ENCODE peak calls at places on chromosomes 16 and 17, in nine cellular contexts. X is T-helper 2 cell; Q is C1 segment of cervical spinal cord; J is substantia nigra; Z is M059J; G is nucleus accumbens; M is K562; V is sigmoid colon; I is stimulated activated naive B cell treated with anti-CD40 and anti-IgM and Interleukin-4, amounts not matched to agents 10 μg/mL and 1 μg/mL and 100 μg/mL, for 72 hours. S is an unnamed sample.

GRCh38 chr16:24771132-24771778 is 41.8 kb downstream of the TNRC6A start:
- DNase-seq in J (no peak), X (no peak), Q (no peak), M (no peak), I (no peak), V (no peak), G (no peak), Z (peak; percentile 40), S (no peak)

GRCh38 chr17:37824534-37825485 is 80.0 kb upstream of the HNF1B start:
- DNase-seq in Z (peak; percentile 90), G (no peak), X (no peak), M (no peak), Q (no peak), V (no peak), I (no peak), J (no peak), S (no peak)

GRCh38 chr17:752620-753219 is 656 bp upstream of the GEMIN4 start:
- DNase-seq in I (no peak), G (peak; percentile 31), V (peak; percentile 92), M (peak; percentile 26), Z (peak; percentile 18), J (no peak), X (no peak), Q (no peak), S (peak; percentile 51)

GRCh38 chr16:58292886-58293285 is 1.9 kb downstream of the PRSS54 start:
- DNase-seq in X (no peak), J (no peak), V (no peak), I (no peak), Z (no peak), Q (no peak), G (no peak), M (no peak), S (no peak)

GRCh38 chr16:17499223-17499902 is 28.6 kb upstream of the XYLT1 start:
- DNase-seq in J (no peak), V (no peak), X (no peak), I (no peak), Q (no peak), Z (no peak), G (no peak), M (no peak), S (no peak)

GRCh38 chr16:10836174-10836853 is 17.7 kb upstream of the TVP23A start:
- DNase-seq in G (no peak), M (no peak), V (no peak), J (no peak), I (no peak), Z (no peak), Q (no peak), X (no peak), S (no peak)

GRCh38 chr16:84851192-84852127 is 31.7 kb downstream of the CRISPLD2 start:
- DNase-seq in I (no peak), Q (no peak), Z (peak; percentile 100), X (no peak), G (no peak), M (no peak), V (no peak), J (no peak), S (peak; percentile 62)

GRCh38 chr16:2992383-2993081 is 12.3 kb upstream of the PKMYT1 start:
- DNase-seq in M (no peak), J (no peak), V (no peak), X (no peak), I (no peak), Q (no peak), Z (no peak), G (no peak), S (no peak)

GRCh38 chr16:74304164-74304834 is 7.7 kb downstream of the PSMD7 start:
- DNase-seq in I (no peak), M (peak; percentile 13), J (no peak), X (no peak), V (no peak), Z (no peak), G (no peak), Q (no peak), S (no peak)

GRCh38 chr17:66383353-66383752 is 80.9 kb downstream of the PRKCA start:
- DNase-seq in V (no peak), I (no peak), J (no peak), Z (no peak), X (no peak), M (no peak), G (no peak), Q (no peak), S (no peak)

GRCh38 chr16:80703391-80704071 is 100.9 kb downstream of the CDYL2 start:
- DNase-seq in I (no peak), X (no peak), G (no peak), V (no peak), J (no peak), M (no peak), Z (no peak), Q (no peak), S (no peak)

GRCh38 chr16:51112311-51112710 is 38.8 kb downstream of the SALL1 start:
- DNase-seq in V (no peak), Z (no peak), I (no peak), Q (no peak), J (no peak), G (no peak), M (no peak), X (no peak), S (no peak)

GRCh38 chr17:78818932-78819331 is 21.7 kb downstream of the USP36 start:
- DNase-seq in I (no peak), Q (no peak), V (no peak), X (peak; percentile 63), Z (no peak), M (peak; percentile 27), G (no peak), J (no peak), S (no peak)

GRCh38 chr16:88611220-88611821 is 27.1 kb upstream of the IL17C start:
- DNase-seq in M (no peak), V (no peak), Q (no peak), J (no peak), I (no peak), G (peak; percentile 21), Z (no peak), X (no peak), S (no peak)

GRCh38 chr17:80261159-80261894 is 675 bp downstream of the RNF213 start:
- DNase-seq in J (peak; percentile 46), I (no peak), V (peak; percentile 78), M (peak; percentile 59), Z (peak; percentile 51), X (peak; percentile 50), Q (peak; percentile 55), G (peak; percentile 43), S (no peak)

GRCh38 chr16:71472041-71472440 is 10.0 kb upstream of the ZNF23 start:
- DNase-seq in J (no peak), V (no peak), X (no peak), Q (no peak), I (no peak), G (no peak), Z (no peak), M (no peak), S (no peak)

GRCh38 chr17:41131979-41132378 is 8.0 kb upstream of the KRTAP4-12 start:
- DNase-seq in Z (peak; percentile 65), M (no peak), Q (no peak), I (no peak), J (no peak), G (no peak), X (no peak), V (no peak), S (no peak)